ENCODE peak calls at places on chromosomes 2 and 18, in eight cellular contexts. S is sigmoid colon; L is GF-D8; M is NCI-H446; H is M059J; B is ELR; K is stimulated activated CD4-positive, alpha-beta T cell treated with anti-CD3 and anti-CD28 coated beads, TNF-alpha, amount 100 ng/mL, for 24 hours; N is tibial artery. R is an unnamed sample.

GRCh38 chr2:222424281-222424728 is at the start of gene SGPP2:
- DNase-seq in S (no peak), L (no peak), M (no peak), H (no peak), B (no peak), K (peak; percentile 9), N (no peak), R (no peak)

GRCh38 chr2:79511320-79511951 is 1.4 kb upstream of the CTNNA2 start:
- DNase-seq in S (no peak), L (no peak), M (no peak), H (peak; percentile 2), B (peak; percentile 55), K (no peak), N (no peak), R (peak; percentile 21)

GRCh38 chr2:220090050-220090449 is 462.6 kb downstream of the SLC4A3 start:
- DNase-seq in S (no peak), L (no peak), M (no peak), H (peak; percentile 57), B (peak; percentile 12), K (no peak), N (no peak), R (peak; percentile 75)

GRCh38 chr2:42367835-42368234 is 6.8 kb upstream of the COX7A2L start:
- DNase-seq in S (no peak), L (no peak), M (no peak), H (no peak), B (no peak), K (no peak), N (no peak), R (no peak)

GRCh38 chr2:180739070-180739469 is 241.3 kb upstream of the UBE2E3 start:
- DNase-seq in S (no peak), L (no peak), M (no peak), H (no peak), B (no peak), K (no peak), N (no peak), R (no peak)

GRCh38 chr18:53234610-53235009 is 894.6 kb downstream of the DCC start:
- DNase-seq in S (no peak), L (no peak), M (no peak), H (no peak), B (no peak), K (no peak), N (no peak), R (no peak)

GRCh38 chr2:112304298-112304941 is 29.0 kb downstream of the ZC3H6 start:
- DNase-seq in S (no peak), L (no peak), M (no peak), H (no peak), B (no peak), K (no peak), N (no peak), R (no peak)

GRCh38 chr2:36574560-36574959 is 23.4 kb downstream of the FEZ2 start:
- DNase-seq in S (no peak), L (no peak), M (no peak), H (no peak), B (no peak), K (no peak), N (no peak), R (no peak)

GRCh38 chr2:122031544-122032263 is 276.3 kb downstream of the TSN start:
- DNase-seq in S (no peak), L (no peak), M (no peak), H (peak; percentile 18), B (no peak), K (no peak), N (no peak), R (peak; percentile 45)

GRCh38 chr2:235279965-235280364 is 213.9 kb upstream of the AGAP1 start:
- DNase-seq in S (no peak), L (no peak), M (no peak), H (no peak), B (no peak), K (no peak), N (no peak), R (no peak)

GRCh38 chr2:119242276-119243119 is 18.9 kb downstream of the STEAP3 start:
- DNase-seq in S (no peak), L (no peak), M (no peak), H (no peak), B (no peak), K (no peak), N (no peak), R (no peak)

GRCh38 chr2:37855283-37856041 is 69.6 kb upstream of the RMDN2 start:
- DNase-seq in S (peak; percentile 73), L (no peak), M (peak; percentile 49), H (peak; percentile 66), B (no peak), K (no peak), N (peak; percentile 49), R (no peak)

GRCh38 chr2:164771897-164772296 is 69.7 kb downstream of the COBLL1 start:
- DNase-seq in S (no peak), L (no peak), M (no peak), H (peak; percentile 21), B (no peak), K (no peak), N (no peak), R (no peak)

GRCh38 chr2:148021059-148021985 is at the start of gene MBD5:
- DNase-seq in S (peak; percentile 72), L (no peak), M (peak; percentile 66), H (peak; percentile 49), B (peak; percentile 52), K (peak; percentile 31), N (peak; percentile 30), R (peak; percentile 56)

GRCh38 chr18:51563401-51563800 is 365.9 kb upstream of the MEX3C start:
- DNase-seq in S (no peak), L (no peak), M (peak; percentile 37), H (no peak), B (no peak), K (no peak), N (no peak), R (no peak)

GRCh38 chr2:7530001-7530400 is 612.8 kb downstream of the RNF144A start:
- DNase-seq in S (no peak), L (no peak), M (no peak), H (no peak), B (no peak), K (no peak), N (no peak), R (no peak)

GRCh38 chr18:13256444-13257305 is 38.1 kb downstream of the LDLRAD4 start:
- DNase-seq in S (no peak), L (no peak), M (no peak), H (no peak), B (no peak), K (no peak), N (peak; percentile 10), R (no peak)

GRCh38 chr2:148948865-148949264 is 73.8 kb downstream of the KIF5C start:
- DNase-seq in S (no peak), L (peak; percentile 16), M (no peak), H (no peak), B (no peak), K (no peak), N (no peak), R (no peak)

GRCh38 chr2:120452131-120452530 is 106.2 kb downstream of the INHBB start:
- DNase-seq in S (no peak), L (no peak), M (no peak), H (no peak), B (no peak), K (no peak), N (no peak), R (no peak)

GRCh38 chr2:88638743-88639142 is 11.5 kb upstream of the EIF2AK3 start:
- DNase-seq in S (no peak), L (no peak), M (no peak), H (peak; percentile 72), B (peak; percentile 66), K (no peak), N (no peak), R (peak; percentile 59)

GRCh38 chr18:49697757-49698595 is 115.4 kb downstream of the ACAA2 start:
- DNase-seq in S (no peak), L (no peak), M (no peak), H (peak; percentile 37), B (no peak), K (no peak), N (no peak), R (peak; percentile 39)

GRCh38 chr18:76688724-76689472 is 133.5 kb upstream of the ZNF236 start:
- DNase-seq in S (peak; percentile 41), L (no peak), M (no peak), H (no peak), B (no peak), K (no peak), N (no peak), R (no peak)

GRCh38 chr2:240400319-240401161 is 34.9 kb upstream of the GPC1 start:
- DNase-seq in S (peak; percentile 45), L (no peak), M (no peak), H (no peak), B (peak; percentile 28), K (no peak), N (peak; percentile 15), R (peak; percentile 20)

GRCh38 chr2:20444113-20444992 is 2.5 kb upstream of the RHOB start:
- DNase-seq in S (peak; percentile 75), L (no peak), M (no peak), H (no peak), B (peak; percentile 26), K (no peak), N (peak; percentile 41), R (peak; percentile 25)

GRCh38 chr2:127410871-127411396 is 7.3 kb upstream of the PROC start:
- DNase-seq in S (no peak), L (no peak), M (peak; percentile 62), H (peak; percentile 85), B (peak; percentile 66), K (no peak), N (no peak), R (peak; percentile 85)

GRCh38 chr18:48827321-48828200 is 123.2 kb downstream of the SMAD7 start:
- DNase-seq in S (peak; percentile 61), L (no peak), M (no peak), H (peak; percentile 81), B (no peak), K (no peak), N (peak; percentile 29), R (no peak)

GRCh38 chr2:190277234-190278112 is 42.2 kb downstream of the HIBCH start:
- DNase-seq in S (no peak), L (peak; percentile 2), M (no peak), H (peak; percentile 38), B (peak; percentile 68), K (no peak), N (no peak), R (peak; percentile 49)

GRCh38 chr18:42113529-42114191 is 158.6 kb downstream of the PIK3C3 start:
- DNase-seq in S (no peak), L (peak; percentile 86), M (no peak), H (peak; percentile 50), B (peak; percentile 18), K (no peak), N (no peak), R (peak; percentile 24)

GRCh38 chr18:79507546-79508480 is 112.1 kb downstream of the NFATC1 start:
- DNase-seq in S (peak; percentile 95), L (peak; percentile 35), M (no peak), H (peak; percentile 12), B (no peak), K (no peak), N (peak; percentile 84), R (peak; percentile 15)